ENCODE peak calls at places on chromosomes 6 and 20, in four cellular contexts. L is NCI-H1048, C is NCI-H2029 treated with DMSO at 0.1 percent for 48 hours, Z is ACHN. V is an unnamed sample.
A peak's percentile ranks its signal among the peaks of the same experiment; 100 is the strongest.

GRCh38 chr6:35583893-35584688 is 71.4 kb upstream of the TULP1 start:
- DNase-seq in L (peak; percentile 21), C (peak; percentile 33), Z (peak; percentile 68), V (peak; percentile 75)

GRCh38 chr6:148973809-148974208 is 227.0 kb downstream of the UST start:
- DNase-seq in L (no peak), C (no peak), Z (peak; percentile 27), V (no peak)

GRCh38 chr20:50358959-50359358 is 151.2 kb upstream of the PTPN1 start:
- DNase-seq in L (no peak), C (no peak), Z (no peak), V (no peak)

GRCh38 chr20:45445805-45446562 is 23.6 kb upstream of the WFDC2 start:
- DNase-seq in L (no peak), C (peak; percentile 7), Z (peak; percentile 24), V (peak; percentile 84)

GRCh38 chr6:22732186-22732970 is 163.0 kb downstream of the HDGFL1 start:
- DNase-seq in L (no peak), C (no peak), Z (no peak), V (no peak)

GRCh38 chr6:48032156-48032555 is 78.8 kb downstream of the PTCHD4 start:
- DNase-seq in L (no peak), C (no peak), Z (no peak), V (no peak)

GRCh38 chr6:32148722-32149576 is 2.8 kb downstream of the PRRT1 start:
- DNase-seq in L (no peak), C (no peak), Z (no peak), V (no peak)

GRCh38 chr6:77876300-77876699 is 223.5 kb downstream of the MEI4 start:
- DNase-seq in L (no peak), C (no peak), Z (no peak), V (no peak)

GRCh38 chr6:93721386-93722048 is 302.2 kb upstream of the EPHA7 start:
- DNase-seq in L (no peak), C (peak; percentile 84), Z (peak; percentile 56), V (no peak)

GRCh38 chr6:169719117-169719516 is 5.2 kb downstream of the PHF10 start:
- DNase-seq in L (no peak), C (no peak), Z (no peak), V (no peak)

GRCh38 chr20:36130316-36130865 is 24.1 kb upstream of the EPB41L1 start:
- DNase-seq in L (no peak), C (no peak), Z (no peak), V (no peak)

GRCh38 chr20:39429716-39430115 is 467.6 kb downstream of the DHX35 start:
- DNase-seq in L (no peak), C (no peak), Z (peak; percentile 19), V (no peak)

GRCh38 chr6:42125663-42126062 is 16.8 kb downstream of the C6orf132 start:
- DNase-seq in L (no peak), C (no peak), Z (no peak), V (no peak)

GRCh38 chr6:110566346-110567125 is 90.1 kb upstream of the SLC22A16 start:
- DNase-seq in L (no peak), C (no peak), Z (peak; percentile 3), V (no peak)

GRCh38 chr6:169975286-169975685 is 223.9 kb downstream of the ERMARD start:
- DNase-seq in L (no peak), C (no peak), Z (no peak), V (no peak)

GRCh38 chr6:87623248-87623647 is 33.3 kb downstream of the ORC3 start:
- DNase-seq in L (no peak), C (no peak), Z (no peak), V (no peak)

GRCh38 chr20:57680131-57680716 is 29.6 kb downstream of the PMEPA1 start:
- DNase-seq in L (no peak), C (no peak), Z (no peak), V (no peak)

GRCh38 chr20:36085686-36086267 is 68.8 kb upstream of the EPB41L1 start:
- DNase-seq in L (no peak), C (no peak), Z (peak; percentile 88), V (peak; percentile 93)

GRCh38 chr6:136347847-136348246 is 58.2 kb upstream of the BCLAF1 start:
- DNase-seq in L (no peak), C (no peak), Z (no peak), V (no peak)

GRCh38 chr6:105594821-105595220 is 191.9 kb upstream of the PREP start:
- DNase-seq in L (no peak), C (no peak), Z (no peak), V (no peak)

GRCh38 chr6:136846046-136846445 is 23.7 kb downstream of the PEX7 start:
- DNase-seq in L (no peak), C (no peak), Z (peak; percentile 56), V (peak; percentile 21)

GRCh38 chr6:157088841-157089240 is 234.5 kb downstream of the TMEM242 start:
- DNase-seq in L (no peak), C (no peak), Z (no peak), V (no peak)

GRCh38 chr20:34999782-35000181 is 44.1 kb downstream of the MYH7B start:
- DNase-seq in L (no peak), C (no peak), Z (no peak), V (no peak)

GRCh38 chr6:131807644-131808459 is at the start of gene ENPP1:
- DNase-seq in L (peak; percentile 36), C (no peak), Z (peak; percentile 69), V (peak; percentile 69)

GRCh38 chr20:9427977-9428607 is 86.3 kb upstream of the LAMP5 start:
- DNase-seq in L (no peak), C (no peak), Z (no peak), V (no peak)

GRCh38 chr6:144334150-144334708 is 49.1 kb downstream of the UTRN start:
- DNase-seq in L (no peak), C (no peak), Z (no peak), V (no peak)

GRCh38 chr20:37714973-37715657 is 21.3 kb downstream of the CTNNBL1 start:
- DNase-seq in L (no peak), C (no peak), Z (no peak), V (no peak)

GRCh38 chr20:63508072-63508768 is 9.3 kb upstream of the EEF1A2 start:
- DNase-seq in L (no peak), C (no peak), Z (no peak), V (no peak)

GRCh38 chr6:10725716-10726115 is 2.8 kb downstream of the TMEM14C start:
- DNase-seq in L (no peak), C (no peak), Z (no peak), V (no peak)

GRCh38 chr6:53056273-53056672 is 8.9 kb upstream of the FBXO9 start:
- DNase-seq in L (no peak), C (peak; percentile 76), Z (no peak), V (no peak)

GRCh38 chr6:130779658-130780033 is 47.6 kb upstream of the SMLR1 start:
- DNase-seq in L (no peak), C (no peak), Z (no peak), V (no peak)

GRCh38 chr20:53929399-53929798 is 141.0 kb downstream of the BCAS1 start:
- DNase-seq in L (no peak), C (no peak), Z (no peak), V (no peak)